ENCODE peak calls at places on chromosomes 4 and X, in four cellular contexts. G is NCI-H1105 treated with DMSO at 0.1 percent for 48 hours; V is stimulated activated CD4-positive, alpha-beta T cell treated with anti-CD3 and anti-CD28 coated beads, Interleukin-2, amount 100 ng/mL, for 48 hours; L is activated CD8-positive, alpha-beta memory T cell treated with anti-CD3 and anti-CD28 coated beads for 48 hours. S is an unnamed sample.

GRCh38 chr4:124199185-124199584 is 513.3 kb downstream of the ANKRD50 start:
- DNase-seq in G (no peak), V (no peak), L (no peak), S (no peak)

GRCh38 chrX:15985937-15986336 is 131.3 kb upstream of the AP1S2 start:
- DNase-seq in G (no peak), V (peak; percentile 16), L (no peak), S (no peak)

GRCh38 chr4:103303011-103303410 is 104.9 kb upstream of the CENPE start:
- DNase-seq in G (no peak), V (no peak), L (no peak), S (no peak)

GRCh38 chr4:79663157-79663556 is 255.1 kb upstream of the GK2 start:
- DNase-seq in G (no peak), V (no peak), L (no peak), S (no peak)

GRCh38 chr4:168877407-168877778 is 132.7 kb downstream of the CBR4 start:
- DNase-seq in G (no peak), V (no peak), L (no peak), S (no peak)

GRCh38 chrX:49844622-49845021 is 15.5 kb downstream of the PAGE4 start:
- DNase-seq in G (peak; percentile 58), V (no peak), L (no peak), S (no peak)

GRCh38 chr4:68734095-68734494 is 63.6 kb upstream of the UGT2B15 start:
- DNase-seq in G (no peak), V (no peak), L (no peak), S (no peak)

GRCh38 chr4:16449381-16449780 is 223.1 kb upstream of the TAPT1 start:
- DNase-seq in G (no peak), V (no peak), L (no peak), S (no peak)

GRCh38 chrX:6226646-6227444 is 1.8 kb downstream of the NLGN4X start:
- DNase-seq in G (peak; percentile 23), V (no peak), L (no peak), S (no peak)

GRCh38 chr4:33626242-33626641 is 2618.1 kb downstream of the ARAP2 start:
- DNase-seq in G (no peak), V (no peak), L (no peak), S (no peak)

GRCh38 chr4:165209796-165210195 is 2.4 kb downstream of the KLHL2 start:
- DNase-seq in G (no peak), V (no peak), L (no peak), S (no peak)

GRCh38 chr4:20288047-20288650 is 36.4 kb downstream of the SLIT2 start:
- DNase-seq in G (no peak), V (no peak), L (no peak), S (no peak)

GRCh38 chr4:169341490-169341889 is 70.7 kb upstream of the SH3RF1 start:
- DNase-seq in G (no peak), V (no peak), L (no peak), S (no peak)

GRCh38 chrX:103839404-103839803 is 7.3 kb upstream of the RAB9B start:
- DNase-seq in G (no peak), V (no peak), L (no peak), S (no peak)

GRCh38 chr4:69750346-69750745 is 10.1 kb downstream of the SULT1B1 start:
- DNase-seq in G (no peak), V (no peak), L (no peak), S (no peak)

GRCh38 chr4:84690481-84690880 is 107.6 kb downstream of the CDS1 start:
- DNase-seq in G (no peak), V (no peak), L (no peak), S (no peak)

GRCh38 chr4:52091811-52092210 is 40.7 kb downstream of the SPATA18 start:
- DNase-seq in G (no peak), V (no peak), L (no peak), S (no peak)

GRCh38 chr4:56976878-56977320 is 507 bp downstream of the NOA1 start:
- DNase-seq in G (peak; percentile 27), V (peak; percentile 32), L (no peak), S (peak; percentile 62)

GRCh38 chrX:46587158-46587557 is 13.6 kb downstream of the CHST7 start:
- DNase-seq in G (no peak), V (no peak), L (no peak), S (no peak)

GRCh38 chr4:181364504-181364903 is 878.7 kb upstream of the TENM3 start:
- DNase-seq in G (no peak), V (no peak), L (no peak), S (no peak)

GRCh38 chr4:78244691-78245485 is 187.8 kb downstream of the FRAS1 start:
- DNase-seq in G (no peak), V (no peak), L (no peak), S (no peak)

GRCh38 chrX:47619486-47620302 is at the start of gene SYN1:
- DNase-seq in G (peak; percentile 71), V (peak; percentile 71), L (peak; percentile 44), S (no peak)

GRCh38 chr4:29213020-29213419 is 1507.1 kb upstream of the PCDH7 start:
- DNase-seq in G (no peak), V (no peak), L (no peak), S (no peak)

GRCh38 chr4:141021397-141022194 is 111.7 kb downstream of the RNF150 start:
- DNase-seq in G (no peak), V (no peak), L (no peak), S (no peak)

GRCh38 chr4:1041147-1041935 is 29.9 kb downstream of the FGFRL1 start:
- DNase-seq in G (no peak), V (no peak), L (no peak), S (no peak)

GRCh38 chr4:129829373-129829772 is 733.4 kb downstream of the C4orf33 start:
- DNase-seq in G (no peak), V (no peak), L (no peak), S (no peak)

GRCh38 chrX:18885317-18886004 is 98.5 kb downstream of the PHKA2 start:
- DNase-seq in G (no peak), V (no peak), L (no peak), S (no peak)

GRCh38 chrX:107675823-107676555 is 47.7 kb downstream of the PRPS1 start:
- DNase-seq in G (no peak), V (no peak), L (no peak), S (peak; percentile 43)

GRCh38 chr4:128566688-128567087 is 242.8 kb upstream of the JADE1 start:
- DNase-seq in G (no peak), V (no peak), L (no peak), S (no peak)

GRCh38 chr4:143700060-143700419 is 435 bp downstream of the FREM3 start:
- DNase-seq in G (peak; percentile 26), V (no peak), L (no peak), S (no peak)

GRCh38 chr4:41339812-41340809 is 83.4 kb downstream of the UCHL1 start:
- DNase-seq in G (peak; percentile 14), V (no peak), L (no peak), S (no peak)

GRCh38 chrX:133921764-133922389 is 63.5 kb downstream of the GPC3 start:
- DNase-seq in G (peak; percentile 48), V (peak; percentile 45), L (no peak), S (peak; percentile 2)

GRCh38 chr4:7649741-7650531 is 215.2 kb upstream of the PSAPL1 start:
- DNase-seq in G (no peak), V (peak; percentile 29), L (peak; percentile 18), S (peak; percentile 67)

GRCh38 chr4:169619958-169620845 is at the start of gene CLCN3:
- DNase-seq in G (peak; percentile 88), V (peak; percentile 83), L (peak; percentile 83), S (peak; percentile 98)

GRCh38 chrX:66677430-66677829 is 38.6 kb upstream of the EDA2R start:
- DNase-seq in G (no peak), V (no peak), L (no peak), S (no peak)

GRCh38 chr4:1172228-1172851 is at the start of gene SPON2:
- DNase-seq in G (no peak), V (no peak), L (no peak), S (no peak)

S was measured in OCI-LY7.